ENCODE peak calls at places on chromosome 1, in ten cellular contexts. One of them, this sample, is unnamed.

GRCh38 chr1:8152731-8153702 is 126.9 kb upstream of the ERRFI1 start:
- DNase-seq in thyroid gland: no peak
- DNase-seq in tibial artery: no peak
- DNase-seq in AG09309: no peak
- DNase-seq in GM12865: no peak
- DNase-seq in AG09319: no peak
- DNase-seq in coronary artery: no peak
- DNase-seq in foreskin fibroblast: no peak
- DNase-seq in fibroblast of lung: no peak
- DNase-seq in activated B cell treated with CpG ODN at 0.5 μM for 24 hours: no peak
- DNase-seq in this sample: no peak

GRCh38 chr1:78092686-78093085 is 46.9 kb downstream of the GIPC2 start:
- DNase-seq in AG09309: no peak
- DNase-seq in coronary artery: no peak
- DNase-seq in activated B cell treated with CpG ODN at 0.5 μM for 24 hours: no peak
- DNase-seq in tibial artery: no peak
- DNase-seq in thyroid gland: peak
- DNase-seq in foreskin fibroblast: no peak
- DNase-seq in GM12865: peak
- DNase-seq in fibroblast of lung: no peak
- DNase-seq in AG09319: no peak
- DNase-seq in this sample: no peak

GRCh38 chr1:41278076-41278475 is 36.0 kb upstream of the SCMH1 start:
- DNase-seq in fibroblast of lung: no peak
- DNase-seq in coronary artery: no peak
- DNase-seq in thyroid gland: no peak
- DNase-seq in AG09319: no peak
- DNase-seq in activated B cell treated with CpG ODN at 0.5 μM for 24 hours: no peak
- DNase-seq in AG09309: no peak
- DNase-seq in GM12865: no peak
- DNase-seq in foreskin fibroblast: no peak
- DNase-seq in tibial artery: no peak
- DNase-seq in this sample: no peak

GRCh38 chr1:55305735-55306134 is 90.6 kb upstream of the USP24 start:
- DNase-seq in GM12865: no peak
- DNase-seq in foreskin fibroblast: peak
- DNase-seq in activated B cell treated with CpG ODN at 0.5 μM for 24 hours: no peak
- DNase-seq in AG09309: no peak
- DNase-seq in tibial artery: no peak
- DNase-seq in fibroblast of lung: peak
- DNase-seq in thyroid gland: no peak
- DNase-seq in coronary artery: no peak
- DNase-seq in AG09319: no peak
- DNase-seq in this sample: no peak

GRCh38 chr1:209554761-209555611 is 28.5 kb upstream of the CAMK1G start:
- DNase-seq in coronary artery: no peak
- DNase-seq in thyroid gland: no peak
- DNase-seq in activated B cell treated with CpG ODN at 0.5 μM for 24 hours: no peak
- DNase-seq in GM12865: peak
- DNase-seq in AG09309: no peak
- DNase-seq in tibial artery: no peak
- DNase-seq in AG09319: no peak
- DNase-seq in foreskin fibroblast: no peak
- DNase-seq in fibroblast of lung: no peak
- DNase-seq in this sample: no peak

GRCh38 chr1:37392051-37392450 is 82.3 kb upstream of the ZC3H12A start:
- DNase-seq in activated B cell treated with CpG ODN at 0.5 μM for 24 hours: no peak
- DNase-seq in fibroblast of lung: no peak
- DNase-seq in thyroid gland: no peak
- DNase-seq in AG09319: no peak
- DNase-seq in GM12865: no peak
- DNase-seq in foreskin fibroblast: no peak
- DNase-seq in AG09309: no peak
- DNase-seq in coronary artery: no peak
- DNase-seq in tibial artery: no peak
- DNase-seq in this sample: no peak

GRCh38 chr1:211487082-211487481 is 4.9 kb downstream of the RD3 start:
- DNase-seq in foreskin fibroblast: no peak
- DNase-seq in AG09319: no peak
- DNase-seq in GM12865: no peak
- DNase-seq in AG09309: no peak
- DNase-seq in tibial artery: no peak
- DNase-seq in activated B cell treated with CpG ODN at 0.5 μM for 24 hours: no peak
- DNase-seq in thyroid gland: no peak
- DNase-seq in coronary artery: no peak
- DNase-seq in fibroblast of lung: no peak
- DNase-seq in this sample: peak

GRCh38 chr1:8201331-8201861 is 116.5 kb upstream of the SLC45A1 start:
- DNase-seq in AG09309: no peak
- DNase-seq in coronary artery: no peak
- DNase-seq in fibroblast of lung: no peak
- DNase-seq in GM12865: no peak
- DNase-seq in tibial artery: no peak
- DNase-seq in foreskin fibroblast: no peak
- DNase-seq in AG09319: no peak
- DNase-seq in activated B cell treated with CpG ODN at 0.5 μM for 24 hours: no peak
- DNase-seq in thyroid gland: no peak
- DNase-seq in this sample: no peak

GRCh38 chr1:54158071-54158470 is 5.3 kb upstream of the CDCP2 start:
- DNase-seq in activated B cell treated with CpG ODN at 0.5 μM for 24 hours: no peak
- DNase-seq in AG09319: no peak
- DNase-seq in thyroid gland: no peak
- DNase-seq in GM12865: no peak
- DNase-seq in foreskin fibroblast: no peak
- DNase-seq in AG09309: no peak
- DNase-seq in coronary artery: no peak
- DNase-seq in tibial artery: no peak
- DNase-seq in fibroblast of lung: no peak
- DNase-seq in this sample: no peak

GRCh38 chr1:52102336-52103013 is 39.4 kb upstream of the ZFYVE9 start:
- DNase-seq in activated B cell treated with CpG ODN at 0.5 μM for 24 hours: no peak
- DNase-seq in AG09319: no peak
- DNase-seq in AG09309: no peak
- DNase-seq in foreskin fibroblast: no peak
- DNase-seq in fibroblast of lung: peak
- DNase-seq in coronary artery: no peak
- DNase-seq in thyroid gland: no peak
- DNase-seq in tibial artery: no peak
- DNase-seq in GM12865: peak
- DNase-seq in this sample: no peak

GRCh38 chr1:226635456-226635941 is 86.9 kb downstream of the STUM start:
- DNase-seq in AG09319: no peak
- DNase-seq in tibial artery: peak
- DNase-seq in activated B cell treated with CpG ODN at 0.5 μM for 24 hours: peak
- DNase-seq in coronary artery: peak
- DNase-seq in AG09309: no peak
- DNase-seq in fibroblast of lung: no peak
- DNase-seq in GM12865: no peak
- DNase-seq in foreskin fibroblast: no peak
- DNase-seq in thyroid gland: no peak
- DNase-seq in this sample: no peak

GRCh38 chr1:107244734-107245495 is 104.1 kb downstream of the NTNG1 start:
- DNase-seq in activated B cell treated with CpG ODN at 0.5 μM for 24 hours: no peak
- DNase-seq in GM12865: no peak
- DNase-seq in fibroblast of lung: no peak
- DNase-seq in thyroid gland: no peak
- DNase-seq in coronary artery: no peak
- DNase-seq in AG09319: no peak
- DNase-seq in AG09309: no peak
- DNase-seq in foreskin fibroblast: no peak
- DNase-seq in tibial artery: no peak
- DNase-seq in this sample: no peak

GRCh38 chr1:180230416-180230790 is 339 bp downstream of the LHX4 start:
- DNase-seq in coronary artery: no peak
- DNase-seq in foreskin fibroblast: no peak
- DNase-seq in AG09309: no peak
- DNase-seq in AG09319: no peak
- DNase-seq in GM12865: peak
- DNase-seq in fibroblast of lung: no peak
- DNase-seq in activated B cell treated with CpG ODN at 0.5 μM for 24 hours: peak
- DNase-seq in tibial artery: no peak
- DNase-seq in thyroid gland: no peak
- DNase-seq in this sample: peak

GRCh38 chr1:7781923-7782495 is 2.1 kb upstream of the PER3 start:
- DNase-seq in fibroblast of lung: no peak
- DNase-seq in coronary artery: no peak
- DNase-seq in AG09309: no peak
- DNase-seq in foreskin fibroblast: no peak
- DNase-seq in AG09319: no peak
- DNase-seq in thyroid gland: no peak
- DNase-seq in GM12865: peak
- DNase-seq in tibial artery: no peak
- DNase-seq in activated B cell treated with CpG ODN at 0.5 μM for 24 hours: no peak
- DNase-seq in this sample: no peak

DNA sequence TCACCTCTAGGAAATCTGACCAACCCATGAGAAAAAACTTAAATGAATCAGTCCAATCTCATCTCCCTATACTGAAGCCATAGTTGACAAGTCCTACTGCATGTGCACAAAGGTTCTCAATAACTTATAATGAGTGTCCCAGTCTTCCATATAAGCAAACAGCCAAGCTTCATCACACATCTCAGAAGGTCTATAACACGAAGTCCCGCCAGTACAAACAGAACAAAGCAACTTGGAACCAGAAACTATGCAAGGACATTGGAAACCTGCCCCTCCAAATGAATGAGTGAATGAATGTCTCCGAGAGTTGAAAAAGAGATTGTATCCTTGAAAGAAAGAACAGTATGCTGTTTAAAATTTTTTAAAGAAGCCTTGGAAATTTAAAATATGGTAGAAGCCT is 53.6 kb upstream of the IPO9 start:
- DNase-seq in AG09319: no peak
- DNase-seq in foreskin fibroblast: no peak
- DNase-seq in thyroid gland: no peak
- DNase-seq in activated B cell treated with CpG ODN at 0.5 μM for 24 hours: no peak
- DNase-seq in fibroblast of lung: no peak
- DNase-seq in AG09309: no peak
- DNase-seq in tibial artery: no peak
- DNase-seq in GM12865: no peak
- DNase-seq in coronary artery: no peak
- DNase-seq in this sample: no peak
- TF ChIP-seq CTCF in AG09319: no peak
- TF ChIP-seq CTCF in foreskin fibroblast: no peak
- TF ChIP-seq CTCF in thyroid gland: no peak
- TF ChIP-seq CTCF in activated B cell treated with CpG ODN at 0.5 μM for 24 hours: no peak
- TF ChIP-seq CTCF in fibroblast of lung: no peak
- TF ChIP-seq CTCF in AG09309: no peak
- TF ChIP-seq CTCF in tibial artery: no peak
- TF ChIP-seq CTCF in GM12865: no peak
- TF ChIP-seq CTCF in coronary artery: no peak
- TF ChIP-seq CTCF in this sample: no peak

DNA sequence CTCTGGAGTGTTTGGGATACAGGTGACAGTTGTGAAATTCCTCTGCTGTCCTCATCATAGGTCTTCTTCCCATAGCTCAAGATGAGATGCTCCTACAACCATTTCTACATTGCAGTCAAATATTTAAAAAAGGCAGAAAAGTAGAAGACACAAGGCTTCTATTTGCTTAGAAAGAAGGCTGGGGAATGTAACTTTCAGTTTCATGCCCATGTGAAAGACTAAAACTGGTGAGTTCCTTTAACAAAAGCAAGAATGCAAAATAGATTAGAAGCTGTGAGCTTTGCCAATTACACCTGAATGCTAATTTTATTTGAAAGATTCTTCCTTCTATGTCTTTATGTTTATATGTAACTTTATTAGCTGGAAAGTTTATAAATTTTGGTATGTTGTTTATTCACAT is 1682.7 kb downstream of the BRINP3 start:
- DNase-seq in activated B cell treated with CpG ODN at 0.5 μM for 24 hours: no peak
- DNase-seq in GM12865: no peak
- DNase-seq in coronary artery: no peak
- DNase-seq in thyroid gland: no peak
- DNase-seq in fibroblast of lung: no peak
- DNase-seq in AG09309: no peak
- DNase-seq in foreskin fibroblast: no peak
- DNase-seq in tibial artery: no peak
- DNase-seq in AG09319: no peak
- DNase-seq in this sample: no peak
- TF ChIP-seq CTCF in activated B cell treated with CpG ODN at 0.5 μM for 24 hours: no peak
- TF ChIP-seq CTCF in GM12865: no peak
- TF ChIP-seq CTCF in coronary artery: no peak
- TF ChIP-seq CTCF in thyroid gland: no peak
- TF ChIP-seq CTCF in fibroblast of lung: no peak
- TF ChIP-seq CTCF in AG09309: no peak
- TF ChIP-seq CTCF in foreskin fibroblast: no peak
- TF ChIP-seq CTCF in tibial artery: no peak
- TF ChIP-seq CTCF in AG09319: no peak
- TF ChIP-seq CTCF in this sample: no peak

GRCh38 chr1:170669036-170669435 is 5.1 kb downstream of the PRRX1 start:
- DNase-seq in coronary artery: no peak
- DNase-seq in AG09319: no peak
- DNase-seq in tibial artery: no peak
- DNase-seq in fibroblast of lung: no peak
- DNase-seq in AG09309: no peak
- DNase-seq in GM12865: no peak
- DNase-seq in foreskin fibroblast: no peak
- DNase-seq in thyroid gland: no peak
- DNase-seq in activated B cell treated with CpG ODN at 0.5 μM for 24 hours: no peak
- DNase-seq in this sample: no peak

GRCh38 chr1:170668301-170668789 is 4.4 kb downstream of the PRRX1 start:
- DNase-seq in coronary artery: no peak
- DNase-seq in fibroblast of lung: peak
- DNase-seq in AG09309: no peak
- DNase-seq in AG09319: no peak
- DNase-seq in foreskin fibroblast: no peak
- DNase-seq in activated B cell treated with CpG ODN at 0.5 μM for 24 hours: no peak
- DNase-seq in GM12865: peak
- DNase-seq in tibial artery: peak
- DNase-seq in thyroid gland: no peak
- DNase-seq in this sample: no peak

GRCh38 chr1:170669586-170670332 is 5.8 kb downstream of the PRRX1 start:
- DNase-seq in tibial artery: no peak
- DNase-seq in thyroid gland: no peak
- DNase-seq in GM12865: no peak
- DNase-seq in coronary artery: no peak
- DNase-seq in AG09319: no peak
- DNase-seq in activated B cell treated with CpG ODN at 0.5 μM for 24 hours: no peak
- DNase-seq in AG09309: no peak
- DNase-seq in foreskin fibroblast: no peak
- DNase-seq in fibroblast of lung: no peak
- DNase-seq in this sample: no peak

GRCh38 chr1:170671629-170671963 is 7.7 kb downstream of the PRRX1 start:
- DNase-seq in fibroblast of lung: no peak
- DNase-seq in foreskin fibroblast: no peak
- DNase-seq in AG09319: no peak
- DNase-seq in activated B cell treated with CpG ODN at 0.5 μM for 24 hours: no peak
- DNase-seq in coronary artery: no peak
- DNase-seq in AG09309: no peak
- DNase-seq in thyroid gland: no peak
- DNase-seq in GM12865: no peak
- DNase-seq in tibial artery: no peak
- DNase-seq in this sample: no peak

GRCh38 chr1:170670751-170671628 is 7.1 kb downstream of the PRRX1 start:
- DNase-seq in thyroid gland: peak
- DNase-seq in coronary artery: no peak
- DNase-seq in AG09319: no peak
- DNase-seq in AG09309: no peak
- DNase-seq in tibial artery: peak
- DNase-seq in fibroblast of lung: peak
- DNase-seq in foreskin fibroblast: no peak
- DNase-seq in GM12865: peak
- DNase-seq in activated B cell treated with CpG ODN at 0.5 μM for 24 hours: no peak
- DNase-seq in this sample: no peak
- TF ChIP-seq CTCF in thyroid gland: peak
- TF ChIP-seq CTCF in coronary artery: no peak
- TF ChIP-seq CTCF in AG09319: peak
- TF ChIP-seq CTCF in AG09309: peak
- TF ChIP-seq CTCF in tibial artery: peak
- TF ChIP-seq CTCF in fibroblast of lung: peak
- TF ChIP-seq CTCF in foreskin fibroblast: no peak
- TF ChIP-seq CTCF in GM12865: peak
- TF ChIP-seq CTCF in activated B cell treated with CpG ODN at 0.5 μM for 24 hours: no peak
- TF ChIP-seq CTCF in this sample: no peak

GRCh38 chr1:2022063-2022770 is 3.1 kb downstream of the GABRD start:
- DNase-seq in activated B cell treated with CpG ODN at 0.5 μM for 24 hours: no peak
- DNase-seq in fibroblast of lung: no peak
- DNase-seq in thyroid gland: no peak
- DNase-seq in coronary artery: no peak
- DNase-seq in AG09309: no peak
- DNase-seq in AG09319: no peak
- DNase-seq in tibial artery: no peak
- DNase-seq in GM12865: no peak
- DNase-seq in foreskin fibroblast: no peak
- DNase-seq in this sample: no peak
- TF ChIP-seq CTCF in activated B cell treated with CpG ODN at 0.5 μM for 24 hours: no peak
- TF ChIP-seq CTCF in fibroblast of lung: no peak
- TF ChIP-seq CTCF in thyroid gland: no peak
- TF ChIP-seq CTCF in coronary artery: no peak
- TF ChIP-seq CTCF in AG09309: no peak
- TF ChIP-seq CTCF in AG09319: no peak
- TF ChIP-seq CTCF in tibial artery: no peak
- TF ChIP-seq CTCF in GM12865: no peak
- TF ChIP-seq CTCF in foreskin fibroblast: no peak
- TF ChIP-seq CTCF in this sample: no peak

This sample was measured in D721Med.